ENCODE peak calls at places on chromosomes 4 and X, in four cellular contexts. E is activated CD4-positive, alpha-beta T cell treated with anti-CD3 and anti-CD28 coated beads, Interleukin-2, amount 10 ng/mL, durations not matched to agents 7 days and 5 days; L is tibial nerve; P is hippocampal formation. K is an unnamed sample.

GRCh38 chr4:100790838-100791615 is 273.2 kb upstream of the EMCN start:
- DNase-seq in E (no peak), L (no peak), P (no peak), K (no peak)

GRCh38 chr4:109979932-109980717 is 67.4 kb downstream of the EGF start:
- DNase-seq in E (no peak), L (no peak), P (no peak), K (no peak)

GRCh38 chrX:136767104-136767941 is 13.4 kb downstream of the ARHGEF6 start:
- DNase-seq in E (peak), L (no peak), P (peak), K (peak)

GRCh38 chrX:94871640-94872039 is 1197.6 kb downstream of the FAM133A start:
- DNase-seq in E (no peak), L (no peak), P (no peak), K (no peak)

GRCh38 chr4:185672151-185672550 is 136.8 kb upstream of the PDLIM3 start:
- DNase-seq in E (no peak), L (no peak), P (no peak), K (no peak)

GRCh38 chr4:108054025-108054424 is 64.3 kb downstream of the HADH start:
- DNase-seq in E (no peak), L (no peak), P (no peak), K (no peak)

GRCh38 chr4:2795558-2796260 is 2.8 kb downstream of the SH3BP2 start:
- DNase-seq in E (no peak), L (peak), P (no peak), K (no peak)

GRCh38 chr4:88823058-88823919 is 125.7 kb upstream of the NAP1L5 start:
- DNase-seq in E (peak), L (peak), P (peak), K (peak)

GRCh38 chrX:52585892-52586291 is 68.8 kb downstream of the SSX7 start:
- DNase-seq in E (no peak), L (no peak), P (no peak), K (no peak)

GRCh38 chrX:74519870-74520269 is 94.6 kb downstream of the RLIM start:
- DNase-seq in E (no peak), L (peak), P (no peak), K (no peak)

GRCh38 chr4:165164257-165164656 is 43.1 kb upstream of the KLHL2 start:
- DNase-seq in E (no peak), L (no peak), P (no peak), K (no peak)

GRCh38 chr4:2269618-2270163 is 7.8 kb upstream of the MXD4 start:
- DNase-seq in E (no peak), L (no peak), P (no peak), K (no peak)

GRCh38 chr4:56388311-56388710 is 1.0 kb upstream of the AASDH start:
- DNase-seq in E (no peak), L (no peak), P (no peak), K (no peak)

GRCh38 chrX:105323951-105324350 is 103.5 kb upstream of the TEX13A start:
- DNase-seq in E (no peak), L (no peak), P (no peak), K (no peak)

GRCh38 chr4:2408401-2408958 is 10.0 kb downstream of the ZFYVE28 start:
- DNase-seq in E (no peak), L (no peak), P (no peak), K (no peak)

GRCh38 chr4:8291701-8292387 is 22.3 kb downstream of the HTRA3 start:
- DNase-seq in E (no peak), L (no peak), P (no peak), K (no peak)

K was measured in GF-D8.